ENCODE peak calls at places on chromosomes 4 and X, in four cellular contexts. A, Q, T and D are unnamed samples.

GRCh38 chr4:10963958-10964705 is 279.6 kb upstream of the CLNK start:
- DNase-seq in A (no peak), Q (no peak), T (no peak), D (no peak)

GRCh38 chr4:56440983-56441382 is 4.9 kb downstream of the PAICS start:
- DNase-seq in A (no peak), Q (no peak), T (no peak), D (no peak)

GRCh38 chrX:82219129-82219528 is 1017.2 kb downstream of the SH3BGRL start:
- DNase-seq in A (no peak), Q (no peak), T (no peak), D (no peak)

GRCh38 chr4:98516042-98516440 is 142.4 kb downstream of the TSPAN5 start:
- DNase-seq in A (no peak), Q (peak), T (peak), D (peak)

GRCh38 chrX:120308558-120308957 is 2.7 kb downstream of the TMEM255A start:
- DNase-seq in A (peak), Q (no peak), T (no peak), D (no peak)

GRCh38 chr4:53421791-53422190 is 44.4 kb downstream of the FIP1L1 start:
- DNase-seq in A (no peak), Q (no peak), T (no peak), D (no peak)

GRCh38 chrX:150012647-150013046 is 74.4 kb upstream of the EOLA2 start:
- DNase-seq in A (no peak), Q (no peak), T (no peak), D (no peak)

GRCh38 chr4:54165438-54165837 is 63.7 kb upstream of the PDGFRA start:
- DNase-seq in A (no peak), Q (peak), T (no peak), D (no peak)

GRCh38 chr4:92234393-92235176 is 69.2 kb upstream of the GRID2 start:
- DNase-seq in A (no peak), Q (peak), T (no peak), D (peak)

GRCh38 chr4:24248674-24249644 is 335.4 kb downstream of the DHX15 start:
- DNase-seq in A (no peak), Q (no peak), T (no peak), D (no peak)

GRCh38 chr4:117157360-117157759 is 72.0 kb upstream of the TRAM1L1 start:
- DNase-seq in A (no peak), Q (no peak), T (no peak), D (no peak)

GRCh38 chr4:139744232-139744631 is 78.6 kb downstream of the MGST2 start:
- DNase-seq in A (no peak), Q (no peak), T (no peak), D (no peak)

GRCh38 chr4:165684177-165684870 is 188.7 kb upstream of the TLL1 start:
- DNase-seq in A (no peak), Q (no peak), T (no peak), D (no peak)

GRCh38 chrX:112223391-112223790 is 140.8 kb upstream of the TRPC5 start:
- DNase-seq in A (no peak), Q (no peak), T (no peak), D (no peak)

GRCh38 chr4:23889368-23889767 is 479 bp downstream of the PPARGC1A start:
- DNase-seq in A (no peak), Q (no peak), T (no peak), D (no peak)

GRCh38 chr4:82753725-82754410 is 44.7 kb downstream of the SCD5 start:
- DNase-seq in A (no peak), Q (no peak), T (no peak), D (no peak)

GRCh38 chr4:44446191-44446590 is 2.4 kb downstream of the KCTD8 start:
- DNase-seq in A (no peak), Q (no peak), T (no peak), D (no peak)

GRCh38 chrX:124388562-124388961 is 42.2 kb downstream of the SH2D1A start:
- DNase-seq in A (peak), Q (peak), T (peak), D (peak)

GRCh38 chr4:158949094-158949493 is 153.8 kb upstream of the RAPGEF2 start:
- DNase-seq in A (no peak), Q (no peak), T (no peak), D (no peak)

GRCh38 chr4:7960790-7961655 is 21.4 kb upstream of the AFAP1 start:
- DNase-seq in A (no peak), Q (no peak), T (no peak), D (peak)

GRCh38 chr4:53545942-53546581 is 45.2 kb downstream of the LNX1 start:
- DNase-seq in A (no peak), Q (no peak), T (no peak), D (no peak)

GRCh38 chr4:127383666-127384065 is 249.1 kb upstream of the INTU start:
- DNase-seq in A (no peak), Q (no peak), T (no peak), D (no peak)

GRCh38 chrX:48021026-48021900 is 14.5 kb downstream of the SPACA5 start:
- DNase-seq in A (peak), Q (peak), T (peak), D (peak)

GRCh38 chr4:156824451-156825060 is 147.0 kb downstream of the PDGFC start:
- DNase-seq in A (no peak), Q (no peak), T (no peak), D (no peak)

GRCh38 chr4:20288846-20289512 is 37.3 kb downstream of the SLIT2 start:
- DNase-seq in A (no peak), Q (no peak), T (no peak), D (no peak)

DNA sequence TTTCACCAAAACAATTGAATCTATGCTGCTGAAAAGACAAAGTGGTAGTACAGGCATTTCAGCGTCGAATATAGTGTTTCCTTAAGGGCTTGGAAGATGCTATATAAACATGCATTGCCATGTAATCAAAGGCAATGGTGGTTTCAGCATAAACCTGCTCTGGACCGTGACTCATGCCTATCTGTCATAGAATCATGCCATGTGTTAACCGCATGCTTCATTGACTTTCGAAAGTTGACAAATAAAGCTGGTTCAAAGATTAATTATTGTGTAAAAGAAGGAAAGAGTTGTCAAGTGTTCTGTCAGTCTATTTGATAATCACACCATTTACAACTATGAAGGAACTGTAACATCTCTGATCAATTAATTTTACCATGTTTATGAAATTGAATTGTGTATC is 83.2 kb downstream of the FUNDC1 start:
- DNase-seq in A (no peak), Q (peak), T (no peak), D (no peak)
- TF ChIP-seq NR3C1 in A (no peak), Q (no peak), T (no peak), D (no peak)

DNA sequence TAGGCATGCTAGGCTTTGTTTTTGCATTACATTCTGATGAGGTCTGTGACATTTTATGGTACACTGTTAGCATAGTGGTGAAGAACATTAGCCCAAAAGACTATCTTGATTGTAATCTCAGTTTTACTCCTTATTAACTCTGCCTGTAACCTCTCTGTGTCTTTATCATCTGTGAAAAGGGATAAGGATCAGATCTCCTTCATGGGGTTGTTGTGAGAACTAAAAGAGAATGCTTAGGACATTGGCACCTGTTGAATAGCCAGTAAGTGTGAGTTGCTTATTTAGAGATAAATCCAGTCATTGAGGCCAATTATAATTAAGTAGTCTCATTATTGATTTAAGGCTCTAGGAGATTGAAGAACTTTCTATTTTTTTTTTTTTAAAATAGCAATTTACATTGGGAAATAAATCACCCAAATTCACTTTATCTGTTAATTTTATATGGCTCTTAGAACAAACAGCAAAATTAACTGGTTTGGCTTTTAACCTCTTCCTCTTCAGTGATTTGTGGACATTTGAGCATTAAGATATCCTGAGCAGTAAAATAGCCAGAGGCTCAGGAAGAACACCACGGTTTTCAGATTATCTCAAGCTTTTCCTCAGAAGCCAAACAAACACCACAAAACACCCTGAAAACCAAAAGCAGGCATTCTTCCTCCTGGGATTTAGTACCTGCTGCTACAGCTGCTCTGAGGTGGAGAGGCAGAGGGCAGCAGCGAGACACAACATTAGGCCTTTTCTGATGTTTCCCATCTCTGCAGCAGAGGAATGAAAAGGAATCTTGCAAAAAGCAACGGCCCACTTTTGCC is 192.9 kb downstream of the ARHGAP10 start:
- DNase-seq in A (peak), Q (peak), T (no peak), D (peak)
- TF ChIP-seq NR3C1 in A (no peak), Q (no peak), T (no peak), D (no peak)

GRCh38 chrX:18574591-18574990 is 97.3 kb downstream of the RS1 start:
- DNase-seq in A (no peak), Q (no peak), T (no peak), D (peak)
- TF ChIP-seq NR3C1 in A (no peak), Q (no peak), T (no peak), D (no peak)

DNA sequence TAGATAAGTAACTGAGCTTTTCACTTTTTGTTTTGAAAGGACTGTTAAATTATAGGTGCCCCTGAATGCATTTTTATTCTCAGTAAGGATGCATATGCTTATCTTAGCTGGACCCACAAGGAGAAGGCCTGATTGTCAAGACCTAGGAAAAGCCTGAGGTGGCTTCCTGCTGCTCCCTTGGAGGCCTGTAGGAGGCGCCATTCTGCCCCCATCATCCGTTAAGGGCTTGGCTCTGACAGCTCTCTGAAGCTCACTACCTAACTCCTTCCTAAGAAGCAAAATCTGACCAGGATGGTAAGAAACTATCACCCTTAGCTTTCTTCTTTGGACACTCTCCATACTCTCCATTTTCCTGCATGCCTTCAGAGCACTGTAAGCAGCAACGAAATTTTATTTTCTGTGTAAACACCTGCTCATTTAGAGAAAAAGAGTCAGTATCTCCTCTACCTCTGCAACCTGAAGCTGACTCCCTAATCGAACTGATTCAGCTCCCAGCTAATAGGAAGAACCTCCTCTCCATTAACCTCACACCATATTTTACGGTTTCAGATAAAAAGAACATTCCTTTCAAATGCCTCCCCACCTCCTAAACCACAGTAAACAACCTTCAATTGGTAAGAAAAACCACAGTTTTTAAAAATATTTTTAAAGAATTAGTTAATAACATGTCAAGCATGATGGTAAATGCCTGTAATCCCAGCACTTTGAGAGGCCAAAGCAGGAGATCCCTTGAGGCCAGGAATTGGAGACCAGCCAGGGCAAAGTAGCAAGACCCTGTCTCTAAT is 73.4 kb upstream of the EDNRA start:
- DNase-seq in A (peak), Q (no peak), T (peak), D (no peak)
- TF ChIP-seq NR3C1 in A (no peak), Q (no peak), T (no peak), D (no peak)

GRCh38 chr4:101604976-101605375 is 185.6 kb upstream of the BANK1 start:
- DNase-seq in A (no peak), Q (no peak), T (no peak), D (no peak)
- TF ChIP-seq NR3C1 in A (no peak), Q (no peak), T (no peak), D (no peak)